ENCODE peak calls at places on chromosome 19, in five cellular contexts. One of them, this sample, is unnamed.

GRCh38 chr19:8665468-8666213 is 33.0 kb downstream of the ACTL9 start:
- DNase-seq in ascending aorta: no peak
- DNase-seq in choroid plexus epithelial cell: no peak
- DNase-seq in left lung: no peak
- DNase-seq in CD8-positive, alpha-beta T cell: no peak
- DNase-seq in this sample: no peak

GRCh38 chr19:36008336-36008978 is at the start of gene SYNE4:
- DNase-seq in ascending aorta: no peak
- DNase-seq in left lung: peak
- DNase-seq in choroid plexus epithelial cell: no peak
- DNase-seq in CD8-positive, alpha-beta T cell: no peak
- DNase-seq in this sample: no peak

GRCh38 chr19:1132625-1133383 is 29.0 kb downstream of the GPX4 start:
- DNase-seq in ascending aorta: no peak
- DNase-seq in left lung: no peak
- DNase-seq in CD8-positive, alpha-beta T cell: no peak
- DNase-seq in choroid plexus epithelial cell: no peak
- DNase-seq in this sample: no peak

GRCh38 chr19:33804021-33804799 is 7.5 kb downstream of the KCTD15 start:
- DNase-seq in left lung: no peak
- DNase-seq in choroid plexus epithelial cell: peak
- DNase-seq in ascending aorta: no peak
- DNase-seq in CD8-positive, alpha-beta T cell: no peak
- DNase-seq in this sample: no peak

GRCh38 chr19:43667524-43668405 is 2.2 kb downstream of the PLAUR start:
- DNase-seq in choroid plexus epithelial cell: no peak
- DNase-seq in CD8-positive, alpha-beta T cell: no peak
- DNase-seq in ascending aorta: no peak
- DNase-seq in left lung: peak
- DNase-seq in this sample: no peak

GRCh38 chr19:15466851-15467733 is 2.7 kb upstream of the RASAL3 start:
- DNase-seq in CD8-positive, alpha-beta T cell: peak
- DNase-seq in left lung: no peak
- DNase-seq in choroid plexus epithelial cell: peak
- DNase-seq in ascending aorta: no peak
- DNase-seq in this sample: peak

GRCh38 chr19:29105629-29106352 is 107.2 kb downstream of the UQCRFS1 start:
- DNase-seq in CD8-positive, alpha-beta T cell: no peak
- DNase-seq in ascending aorta: no peak
- DNase-seq in choroid plexus epithelial cell: no peak
- DNase-seq in left lung: no peak
- DNase-seq in this sample: no peak

GRCh38 chr19:58261968-58262921 is 16.5 kb upstream of the ZNF8 start:
- DNase-seq in ascending aorta: no peak
- DNase-seq in CD8-positive, alpha-beta T cell: no peak
- DNase-seq in choroid plexus epithelial cell: peak
- DNase-seq in left lung: no peak
- DNase-seq in this sample: no peak

GRCh38 chr19:51441410-51442390 is 16.6 kb downstream of the SIGLEC8 start:
- DNase-seq in ascending aorta: no peak
- DNase-seq in choroid plexus epithelial cell: no peak
- DNase-seq in left lung: no peak
- DNase-seq in CD8-positive, alpha-beta T cell: peak
- DNase-seq in this sample: peak

GRCh38 chr19:1069009-1069779 is 2.2 kb downstream of the ARHGAP45 start:
- DNase-seq in ascending aorta: peak
- DNase-seq in CD8-positive, alpha-beta T cell: peak
- DNase-seq in left lung: peak
- DNase-seq in choroid plexus epithelial cell: no peak
- DNase-seq in this sample: no peak

GRCh38 chr19:35545001-35545854 is at the start of gene TMEM147:
- DNase-seq in ascending aorta: peak
- DNase-seq in left lung: peak
- DNase-seq in CD8-positive, alpha-beta T cell: peak
- DNase-seq in choroid plexus epithelial cell: peak
- DNase-seq in this sample: peak

GRCh38 chr19:18774782-18775444 is 16.2 kb downstream of the COMP start:
- DNase-seq in ascending aorta: no peak
- DNase-seq in choroid plexus epithelial cell: no peak
- DNase-seq in CD8-positive, alpha-beta T cell: no peak
- DNase-seq in left lung: no peak
- DNase-seq in this sample: no peak

GRCh38 chr19:18776736-18777135 is 14.4 kb downstream of the COMP start:
- DNase-seq in CD8-positive, alpha-beta T cell: no peak
- DNase-seq in left lung: no peak
- DNase-seq in choroid plexus epithelial cell: no peak
- DNase-seq in ascending aorta: no peak
- DNase-seq in this sample: no peak

GRCh38 chr19:18775586-18776287 is 15.4 kb downstream of the COMP start:
- DNase-seq in choroid plexus epithelial cell: peak
- DNase-seq in ascending aorta: no peak
- DNase-seq in left lung: no peak
- DNase-seq in CD8-positive, alpha-beta T cell: no peak
- DNase-seq in this sample: no peak

GRCh38 chr19:18777156-18777724 is 13.9 kb downstream of the COMP start:
- DNase-seq in left lung: no peak
- DNase-seq in CD8-positive, alpha-beta T cell: no peak
- DNase-seq in choroid plexus epithelial cell: no peak
- DNase-seq in ascending aorta: no peak
- DNase-seq in this sample: no peak

GRCh38 chr19:18776288-18776594 is 14.9 kb downstream of the COMP start:
- DNase-seq in choroid plexus epithelial cell: peak
- DNase-seq in ascending aorta: no peak
- DNase-seq in CD8-positive, alpha-beta T cell: no peak
- DNase-seq in left lung: no peak
- DNase-seq in this sample: no peak
- TF ChIP-seq CTCF in choroid plexus epithelial cell: peak
- TF ChIP-seq CTCF in ascending aorta: no peak
- TF ChIP-seq CTCF in CD8-positive, alpha-beta T cell: no peak
- TF ChIP-seq CTCF in left lung: no peak
- TF ChIP-seq CTCF in this sample: no peak

GRCh38 chr19:30357580-30357954 is 14.6 kb upstream of the ZNF536 start:
- DNase-seq in ascending aorta: no peak
- DNase-seq in choroid plexus epithelial cell: no peak
- DNase-seq in CD8-positive, alpha-beta T cell: no peak
- DNase-seq in left lung: no peak
- DNase-seq in this sample: no peak
- H3K4me3 ChIP-seq in ascending aorta: no peak
- H3K4me3 ChIP-seq in choroid plexus epithelial cell: no peak
- H3K4me3 ChIP-seq in CD8-positive, alpha-beta T cell: no peak
- H3K4me3 ChIP-seq in left lung: no peak
- H3K4me3 ChIP-seq in this sample: no peak

DNA sequence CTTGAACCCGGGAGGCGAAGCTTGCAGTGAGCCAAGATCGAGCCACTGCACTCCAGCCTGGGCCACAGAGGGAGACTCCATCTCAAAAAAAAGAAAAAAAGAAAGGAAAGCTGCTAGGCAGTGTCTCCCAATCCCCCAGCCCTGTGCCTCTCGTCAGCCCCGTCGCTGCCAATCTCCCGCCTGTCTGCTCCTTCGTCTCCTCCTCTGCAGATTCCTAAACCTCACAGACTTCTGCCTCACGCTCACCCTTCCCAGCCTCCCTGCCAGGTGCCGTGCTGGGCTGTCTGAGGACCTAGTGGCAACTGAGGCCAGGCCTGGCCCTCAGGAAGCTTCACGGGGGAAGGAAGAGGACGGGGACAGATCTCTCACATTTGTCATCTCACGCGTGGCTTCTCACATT is 21.5 kb downstream of the DPF1 start:
- DNase-seq in ascending aorta: no peak
- DNase-seq in choroid plexus epithelial cell: no peak
- DNase-seq in left lung: no peak
- DNase-seq in CD8-positive, alpha-beta T cell: no peak
- DNase-seq in this sample: no peak
- TF ChIP-seq CTCF in ascending aorta: no peak
- TF ChIP-seq CTCF in choroid plexus epithelial cell: no peak
- TF ChIP-seq CTCF in left lung: no peak
- TF ChIP-seq CTCF in CD8-positive, alpha-beta T cell: no peak
- TF ChIP-seq CTCF in this sample: no peak

GRCh38 chr19:2252481-2253105 is 3.5 kb downstream of the AMH start:
- DNase-seq in left lung: no peak
- DNase-seq in ascending aorta: no peak
- DNase-seq in CD8-positive, alpha-beta T cell: no peak
- DNase-seq in choroid plexus epithelial cell: no peak
- DNase-seq in this sample: no peak
- H3K4me3 ChIP-seq in left lung: no peak
- H3K4me3 ChIP-seq in ascending aorta: peak
- H3K4me3 ChIP-seq in CD8-positive, alpha-beta T cell: peak
- H3K4me3 ChIP-seq in choroid plexus epithelial cell: no peak
- H3K4me3 ChIP-seq in this sample: no peak

This sample was measured in GM12864.